ENCODE peak calls at places on chromosomes 7 and 10, in eight cellular contexts. One of them, this sample, is unnamed.

GRCh38 chr7:102115181-102115580 is 171.5 kb upstream of the SH2B2 start:
- DNase-seq in cardiac fibroblast: no peak
- DNase-seq in kidney epithelial cell: no peak
- DNase-seq in brain microvascular endothelial cell: no peak
- DNase-seq in AG04450: no peak
- DNase-seq in SK-N-SH: no peak
- DNase-seq in lung: no peak
- DNase-seq in GM23248: no peak
- DNase-seq in this sample: no peak

GRCh38 chr10:101438881-101439391 is 85.0 kb downstream of the BTRC start:
- DNase-seq in cardiac fibroblast: no peak
- DNase-seq in kidney epithelial cell: no peak
- DNase-seq in brain microvascular endothelial cell: no peak
- DNase-seq in AG04450: no peak
- DNase-seq in SK-N-SH: no peak
- DNase-seq in lung: no peak
- DNase-seq in GM23248: peak; percentile 8
- DNase-seq in this sample: no peak

GRCh38 chr7:2537981-2538851 is 17.1 kb downstream of the BRAT1 start:
- DNase-seq in cardiac fibroblast: no peak
- DNase-seq in kidney epithelial cell: no peak
- DNase-seq in brain microvascular endothelial cell: no peak
- DNase-seq in AG04450: no peak
- DNase-seq in SK-N-SH: peak; percentile 60
- DNase-seq in lung: no peak
- DNase-seq in GM23248: no peak
- DNase-seq in this sample: no peak

GRCh38 chr7:1694981-1695511 is 25.0 kb downstream of the ELFN1 start:
- DNase-seq in cardiac fibroblast: no peak
- DNase-seq in kidney epithelial cell: no peak
- DNase-seq in brain microvascular endothelial cell: no peak
- DNase-seq in AG04450: no peak
- DNase-seq in SK-N-SH: peak; percentile 39
- DNase-seq in lung: no peak
- DNase-seq in GM23248: no peak
- DNase-seq in this sample: no peak

GRCh38 chr7:145036592-145037386 is 200.9 kb upstream of the TPK1 start:
- DNase-seq in cardiac fibroblast: peak; percentile 69
- DNase-seq in kidney epithelial cell: peak; percentile 9
- DNase-seq in brain microvascular endothelial cell: peak; percentile 36
- DNase-seq in AG04450: no peak
- DNase-seq in SK-N-SH: peak; percentile 44
- DNase-seq in lung: no peak
- DNase-seq in GM23248: peak; percentile 44
- DNase-seq in this sample: no peak

GRCh38 chr10:75137533-75138438 is 26.3 kb downstream of the SAMD8 start:
- DNase-seq in cardiac fibroblast: peak; percentile 56
- DNase-seq in kidney epithelial cell: no peak
- DNase-seq in brain microvascular endothelial cell: peak; percentile 52
- DNase-seq in AG04450: peak; percentile 44
- DNase-seq in SK-N-SH: peak; percentile 37
- DNase-seq in lung: no peak
- DNase-seq in GM23248: peak; percentile 84
- DNase-seq in this sample: peak; percentile 58

GRCh38 chr7:132140341-132140740 is 435.9 kb downstream of the PLXNA4 start:
- DNase-seq in cardiac fibroblast: no peak
- DNase-seq in kidney epithelial cell: no peak
- DNase-seq in brain microvascular endothelial cell: no peak
- DNase-seq in AG04450: no peak
- DNase-seq in SK-N-SH: no peak
- DNase-seq in lung: no peak
- DNase-seq in GM23248: peak; percentile 33
- DNase-seq in this sample: no peak

GRCh38 chr7:107147464-107148214 is 21.2 kb upstream of the HBP1 start:
- DNase-seq in cardiac fibroblast: peak; percentile 69
- DNase-seq in kidney epithelial cell: no peak
- DNase-seq in brain microvascular endothelial cell: peak; percentile 32
- DNase-seq in AG04450: no peak
- DNase-seq in SK-N-SH: peak; percentile 51
- DNase-seq in lung: no peak
- DNase-seq in GM23248: peak; percentile 76
- DNase-seq in this sample: no peak

GRCh38 chr10:18414061-18414460 is 237.3 kb downstream of the NSUN6 start:
- DNase-seq in cardiac fibroblast: no peak
- DNase-seq in kidney epithelial cell: no peak
- DNase-seq in brain microvascular endothelial cell: no peak
- DNase-seq in AG04450: no peak
- DNase-seq in SK-N-SH: no peak
- DNase-seq in lung: peak; percentile 56
- DNase-seq in GM23248: no peak
- DNase-seq in this sample: no peak

GRCh38 chr10:48456808-48457761 is 147.8 kb downstream of the ARHGAP22 start:
- DNase-seq in cardiac fibroblast: no peak
- DNase-seq in kidney epithelial cell: no peak
- DNase-seq in brain microvascular endothelial cell: no peak
- DNase-seq in AG04450: no peak
- DNase-seq in SK-N-SH: peak; percentile 41
- DNase-seq in lung: no peak
- DNase-seq in GM23248: no peak
- DNase-seq in this sample: no peak

GRCh38 chr7:132095-132482 is 60.3 kb upstream of the FAM20C start:
- DNase-seq in cardiac fibroblast: no peak
- DNase-seq in kidney epithelial cell: no peak
- DNase-seq in brain microvascular endothelial cell: no peak
- DNase-seq in AG04450: no peak
- DNase-seq in SK-N-SH: no peak
- DNase-seq in lung: no peak
- DNase-seq in GM23248: no peak
- DNase-seq in this sample: no peak

GRCh38 chr10:3671431-3671955 is 113.5 kb downstream of the KLF6 start:
- DNase-seq in cardiac fibroblast: no peak
- DNase-seq in kidney epithelial cell: no peak
- DNase-seq in brain microvascular endothelial cell: no peak
- DNase-seq in AG04450: no peak
- DNase-seq in SK-N-SH: no peak
- DNase-seq in lung: no peak
- DNase-seq in GM23248: no peak
- DNase-seq in this sample: no peak

GRCh38 chr10:29063806-29064644 is 224.8 kb upstream of the LYZL1 start:
- DNase-seq in cardiac fibroblast: peak; percentile 26
- DNase-seq in kidney epithelial cell: no peak
- DNase-seq in brain microvascular endothelial cell: peak; percentile 66
- DNase-seq in AG04450: no peak
- DNase-seq in SK-N-SH: no peak
- DNase-seq in lung: no peak
- DNase-seq in GM23248: peak; percentile 10
- DNase-seq in this sample: no peak

GRCh38 chr10:33413093-33413442 is 78.6 kb upstream of the NRP1 start:
- DNase-seq in cardiac fibroblast: no peak
- DNase-seq in kidney epithelial cell: no peak
- DNase-seq in brain microvascular endothelial cell: peak; percentile 7
- DNase-seq in AG04450: no peak
- DNase-seq in SK-N-SH: no peak
- DNase-seq in lung: no peak
- DNase-seq in GM23248: no peak
- DNase-seq in this sample: no peak

GRCh38 chr7:98251251-98251843 is 685 bp downstream of the TECPR1 start:
- DNase-seq in cardiac fibroblast: peak; percentile 42
- DNase-seq in kidney epithelial cell: no peak
- DNase-seq in brain microvascular endothelial cell: peak; percentile 31
- DNase-seq in AG04450: no peak
- DNase-seq in SK-N-SH: no peak
- DNase-seq in lung: no peak
- DNase-seq in GM23248: peak; percentile 53
- DNase-seq in this sample: no peak

GRCh38 chr10:80161321-80162084 is 29.0 kb downstream of the PLAC9 start:
- DNase-seq in cardiac fibroblast: peak; percentile 26
- DNase-seq in kidney epithelial cell: no peak
- DNase-seq in brain microvascular endothelial cell: no peak
- DNase-seq in AG04450: no peak
- DNase-seq in SK-N-SH: peak; percentile 50
- DNase-seq in lung: no peak
- DNase-seq in GM23248: peak; percentile 39
- DNase-seq in this sample: no peak

GRCh38 chr10:117374506-117375359 is 507 bp downstream of the PDZD8 start:
- DNase-seq in cardiac fibroblast: peak; percentile 35
- DNase-seq in kidney epithelial cell: no peak
- DNase-seq in brain microvascular endothelial cell: no peak
- DNase-seq in AG04450: no peak
- DNase-seq in SK-N-SH: peak; percentile 54
- DNase-seq in lung: no peak
- DNase-seq in GM23248: peak; percentile 80
- DNase-seq in this sample: no peak

GRCh38 chr10:80664071-80664680 is 126.5 kb downstream of the SH2D4B start:
- DNase-seq in cardiac fibroblast: peak; percentile 65
- DNase-seq in kidney epithelial cell: peak; percentile 16
- DNase-seq in brain microvascular endothelial cell: peak; percentile 69
- DNase-seq in AG04450: no peak
- DNase-seq in SK-N-SH: peak; percentile 71
- DNase-seq in lung: peak; percentile 84
- DNase-seq in GM23248: peak; percentile 69
- DNase-seq in this sample: no peak

GRCh38 chr7:30846378-30846777 is 65.3 kb upstream of the AQP1 start:
- DNase-seq in cardiac fibroblast: no peak
- DNase-seq in kidney epithelial cell: peak; percentile 16
- DNase-seq in brain microvascular endothelial cell: no peak
- DNase-seq in AG04450: no peak
- DNase-seq in SK-N-SH: no peak
- DNase-seq in lung: peak; percentile 89
- DNase-seq in GM23248: no peak
- DNase-seq in this sample: no peak

GRCh38 chr7:40879941-40880558 is 745.2 kb downstream of the SUGCT start:
- DNase-seq in cardiac fibroblast: peak; percentile 24
- DNase-seq in kidney epithelial cell: no peak
- DNase-seq in brain microvascular endothelial cell: peak; percentile 17
- DNase-seq in AG04450: no peak
- DNase-seq in SK-N-SH: no peak
- DNase-seq in lung: no peak
- DNase-seq in GM23248: no peak
- DNase-seq in this sample: no peak

GRCh38 chr7:17696422-17696821 is 243.9 kb downstream of the SNX13 start:
- DNase-seq in cardiac fibroblast: peak; percentile 98
- DNase-seq in kidney epithelial cell: no peak
- DNase-seq in brain microvascular endothelial cell: peak; percentile 92
- DNase-seq in AG04450: no peak
- DNase-seq in SK-N-SH: no peak
- DNase-seq in lung: peak; percentile 56
- DNase-seq in GM23248: peak; percentile 57
- DNase-seq in this sample: no peak

GRCh38 chr7:51038573-51038972 is 255.9 kb upstream of the GRB10 start:
- DNase-seq in cardiac fibroblast: no peak
- DNase-seq in kidney epithelial cell: no peak
- DNase-seq in brain microvascular endothelial cell: no peak
- DNase-seq in AG04450: no peak
- DNase-seq in SK-N-SH: no peak
- DNase-seq in lung: no peak
- DNase-seq in GM23248: no peak
- DNase-seq in this sample: no peak

GRCh38 chr10:55233505-55233904 is 432.5 kb upstream of the PCDH15 start:
- DNase-seq in cardiac fibroblast: no peak
- DNase-seq in kidney epithelial cell: no peak
- DNase-seq in brain microvascular endothelial cell: no peak
- DNase-seq in AG04450: no peak
- DNase-seq in SK-N-SH: no peak
- DNase-seq in lung: no peak
- DNase-seq in GM23248: no peak
- DNase-seq in this sample: no peak
- H3K4me3 ChIP-seq in cardiac fibroblast: no peak overlapping the region
- H3K4me3 ChIP-seq in kidney epithelial cell: no peak overlapping the region
- H3K4me3 ChIP-seq in brain microvascular endothelial cell: no peak overlapping the region
- H3K4me3 ChIP-seq in AG04450: no peak overlapping the region
- H3K4me3 ChIP-seq in SK-N-SH: no peak overlapping the region
- H3K4me3 ChIP-seq in lung: no peak overlapping the region
- H3K4me3 ChIP-seq in GM23248: peak overlapping the region; percentile 47
- H3K4me3 ChIP-seq in this sample: no peak overlapping the region

DNA sequence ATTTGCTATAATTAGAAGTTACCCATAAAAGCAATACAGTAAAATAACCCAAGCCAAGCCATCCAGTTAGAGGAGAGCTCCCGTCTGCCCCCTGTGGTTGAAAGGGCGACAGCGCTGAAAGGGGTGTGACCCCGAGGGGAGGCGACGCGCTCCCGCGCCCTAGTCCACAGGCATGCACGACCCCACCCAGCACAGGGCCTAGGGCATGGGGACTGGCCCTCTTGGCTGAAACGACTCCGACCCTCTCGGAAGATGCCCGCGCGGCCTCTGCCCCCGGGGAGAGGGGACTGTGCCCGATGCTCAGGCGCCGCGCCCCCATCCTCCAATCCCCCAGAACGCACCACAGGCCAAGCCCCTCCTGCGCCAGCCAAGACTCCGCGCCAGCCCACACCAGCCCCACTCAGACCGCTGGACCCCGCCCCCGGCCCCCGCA is 64.0 kb downstream of the CSGALNACT2 start:
- DNase-seq in cardiac fibroblast: peak; percentile 26
- DNase-seq in kidney epithelial cell: no peak
- DNase-seq in brain microvascular endothelial cell: no peak
- DNase-seq in AG04450: no peak
- DNase-seq in SK-N-SH: peak; percentile 36
- DNase-seq in lung: peak; percentile 61
- DNase-seq in GM23248: peak; percentile 69
- DNase-seq in this sample: no peak
- H3K4me3 ChIP-seq in cardiac fibroblast: peak overlapping the region; percentile 52
- H3K4me3 ChIP-seq in kidney epithelial cell: peak overlapping the region; percentile 33
- H3K4me3 ChIP-seq in brain microvascular endothelial cell: peak overlapping the region; percentile 44
- H3K4me3 ChIP-seq in AG04450: peak overlapping the region; percentile 43
- H3K4me3 ChIP-seq in SK-N-SH: no peak overlapping the region
- H3K4me3 ChIP-seq in lung: no peak overlapping the region
- H3K4me3 ChIP-seq in GM23248: peak overlapping the region; percentile 63
- H3K4me3 ChIP-seq in this sample: peak overlapping the region; percentile 50

DNA sequence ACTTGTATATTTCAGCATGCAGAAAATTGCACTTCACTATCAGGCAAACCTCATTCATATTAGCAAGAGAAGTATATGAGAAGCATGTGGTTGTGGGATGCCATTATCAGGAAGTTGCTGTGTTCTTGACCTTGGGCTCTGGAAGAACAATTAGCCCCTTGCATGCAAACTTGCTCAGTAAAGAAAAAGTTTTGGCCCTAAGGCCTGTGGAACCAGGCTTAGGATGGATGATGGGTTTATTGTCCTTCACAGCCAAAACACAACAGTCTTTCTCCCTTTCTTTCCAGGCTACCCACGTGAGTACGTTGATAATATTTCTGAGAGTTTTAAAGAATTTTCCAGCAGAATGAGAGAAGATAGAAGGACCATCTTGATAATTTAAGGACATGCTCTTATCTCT is 166.4 kb downstream of the AUTS2 start:
- DNase-seq in cardiac fibroblast: no peak
- DNase-seq in kidney epithelial cell: no peak
- DNase-seq in brain microvascular endothelial cell: no peak
- DNase-seq in AG04450: no peak
- DNase-seq in SK-N-SH: no peak
- DNase-seq in lung: no peak
- DNase-seq in GM23248: no peak
- DNase-seq in this sample: no peak
- H3K4me3 ChIP-seq in cardiac fibroblast: no peak overlapping the region
- H3K4me3 ChIP-seq in kidney epithelial cell: no peak overlapping the region
- H3K4me3 ChIP-seq in brain microvascular endothelial cell: no peak overlapping the region
- H3K4me3 ChIP-seq in AG04450: no peak overlapping the region
- H3K4me3 ChIP-seq in SK-N-SH: no peak overlapping the region
- H3K4me3 ChIP-seq in lung: no peak overlapping the region
- H3K4me3 ChIP-seq in GM23248: no peak overlapping the region
- H3K4me3 ChIP-seq in this sample: no peak overlapping the region

GRCh38 chr7:123643495-123644428 is 11.9 kb upstream of the LMOD2 start:
- DNase-seq in cardiac fibroblast: peak; percentile 79
- DNase-seq in kidney epithelial cell: peak; percentile 52
- DNase-seq in brain microvascular endothelial cell: peak; percentile 49
- DNase-seq in AG04450: no peak
- DNase-seq in SK-N-SH: peak; percentile 77
- DNase-seq in lung: no peak
- DNase-seq in GM23248: peak; percentile 71
- DNase-seq in this sample: peak; percentile 2
- H3K4me3 ChIP-seq in cardiac fibroblast: no peak overlapping the region
- H3K4me3 ChIP-seq in kidney epithelial cell: no peak overlapping the region
- H3K4me3 ChIP-seq in brain microvascular endothelial cell: peak overlapping the region; percentile 33
- H3K4me3 ChIP-seq in AG04450: peak overlapping the region; percentile 8
- H3K4me3 ChIP-seq in SK-N-SH: peak overlapping the region; percentile 29
- H3K4me3 ChIP-seq in lung: no peak overlapping the region
- H3K4me3 ChIP-seq in GM23248: peak overlapping the region; percentile 65
- H3K4me3 ChIP-seq in this sample: peak overlapping the region; percentile 15